ENCODE peak calls at places on chromosomes 12 and 14, in ten cellular contexts. One of them, this sample, is unnamed.

GRCh38 chr12:85740190-85740589 is 96.0 kb downstream of the RASSF9 start:
- DNase-seq in BJ: no peak
- DNase-seq in T follicular helper cell: no peak
- DNase-seq in neural progenitor cell: no peak
- DNase-seq in CD8-positive, alpha-beta memory T cell: no peak
- DNase-seq in naive thymus-derived CD8-positive, alpha-beta T cell: no peak
- DNase-seq in RWPE2: no peak
- DNase-seq in cardiac muscle cell: no peak
- DNase-seq in mucosa of gallbladder: no peak
- DNase-seq in glutamatergic neuron: no peak
- DNase-seq in this sample: no peak

GRCh38 chr12:1797011-1797901 is 23.1 kb upstream of the LRTM2 start:
- DNase-seq in BJ: no peak
- DNase-seq in T follicular helper cell: peak
- DNase-seq in neural progenitor cell: no peak
- DNase-seq in CD8-positive, alpha-beta memory T cell: peak
- DNase-seq in naive thymus-derived CD8-positive, alpha-beta T cell: peak
- DNase-seq in RWPE2: peak
- DNase-seq in cardiac muscle cell: peak
- DNase-seq in mucosa of gallbladder: peak
- DNase-seq in glutamatergic neuron: peak
- DNase-seq in this sample: peak

GRCh38 chr12:22858849-22859569 is 234.0 kb downstream of the ETNK1 start:
- DNase-seq in BJ: no peak
- DNase-seq in T follicular helper cell: no peak
- DNase-seq in neural progenitor cell: no peak
- DNase-seq in CD8-positive, alpha-beta memory T cell: no peak
- DNase-seq in naive thymus-derived CD8-positive, alpha-beta T cell: no peak
- DNase-seq in RWPE2: no peak
- DNase-seq in cardiac muscle cell: peak
- DNase-seq in mucosa of gallbladder: no peak
- DNase-seq in glutamatergic neuron: no peak
- DNase-seq in this sample: no peak

GRCh38 chr14:101122114-101122854 is 218.8 kb upstream of the RTL1 start:
- DNase-seq in BJ: no peak
- DNase-seq in T follicular helper cell: no peak
- DNase-seq in neural progenitor cell: no peak
- DNase-seq in CD8-positive, alpha-beta memory T cell: no peak
- DNase-seq in naive thymus-derived CD8-positive, alpha-beta T cell: no peak
- DNase-seq in RWPE2: no peak
- DNase-seq in cardiac muscle cell: no peak
- DNase-seq in mucosa of gallbladder: no peak
- DNase-seq in glutamatergic neuron: no peak
- DNase-seq in this sample: no peak

GRCh38 chr14:55513491-55513890 is 66.5 kb upstream of the KTN1 start:
- DNase-seq in BJ: no peak
- DNase-seq in T follicular helper cell: no peak
- DNase-seq in neural progenitor cell: no peak
- DNase-seq in CD8-positive, alpha-beta memory T cell: no peak
- DNase-seq in naive thymus-derived CD8-positive, alpha-beta T cell: no peak
- DNase-seq in RWPE2: no peak
- DNase-seq in cardiac muscle cell: no peak
- DNase-seq in mucosa of gallbladder: no peak
- DNase-seq in glutamatergic neuron: no peak
- DNase-seq in this sample: no peak

GRCh38 chr12:96472384-96472783 is 17.0 kb upstream of the CFAP54 start:
- DNase-seq in BJ: no peak
- DNase-seq in T follicular helper cell: no peak
- DNase-seq in neural progenitor cell: no peak
- DNase-seq in CD8-positive, alpha-beta memory T cell: no peak
- DNase-seq in naive thymus-derived CD8-positive, alpha-beta T cell: no peak
- DNase-seq in RWPE2: no peak
- DNase-seq in cardiac muscle cell: no peak
- DNase-seq in mucosa of gallbladder: no peak
- DNase-seq in glutamatergic neuron: no peak
- DNase-seq in this sample: no peak

GRCh38 chr12:92942905-92943304 is 13.8 kb upstream of the EEA1 start:
- DNase-seq in BJ: peak
- DNase-seq in T follicular helper cell: no peak
- DNase-seq in neural progenitor cell: no peak
- DNase-seq in CD8-positive, alpha-beta memory T cell: no peak
- DNase-seq in naive thymus-derived CD8-positive, alpha-beta T cell: no peak
- DNase-seq in RWPE2: no peak
- DNase-seq in cardiac muscle cell: peak
- DNase-seq in mucosa of gallbladder: no peak
- DNase-seq in glutamatergic neuron: no peak
- DNase-seq in this sample: no peak

GRCh38 chr14:96067985-96068930 is 29.1 kb downstream of the C14orf132 start:
- DNase-seq in BJ: no peak
- DNase-seq in T follicular helper cell: no peak
- DNase-seq in neural progenitor cell: no peak
- DNase-seq in CD8-positive, alpha-beta memory T cell: no peak
- DNase-seq in naive thymus-derived CD8-positive, alpha-beta T cell: no peak
- DNase-seq in RWPE2: peak
- DNase-seq in cardiac muscle cell: no peak
- DNase-seq in mucosa of gallbladder: no peak
- DNase-seq in glutamatergic neuron: no peak
- DNase-seq in this sample: no peak

GRCh38 chr14:49977126-49977841 is 84.4 kb downstream of the ARF6 start:
- DNase-seq in BJ: no peak
- DNase-seq in T follicular helper cell: no peak
- DNase-seq in neural progenitor cell: no peak
- DNase-seq in CD8-positive, alpha-beta memory T cell: peak
- DNase-seq in naive thymus-derived CD8-positive, alpha-beta T cell: peak
- DNase-seq in RWPE2: no peak
- DNase-seq in cardiac muscle cell: no peak
- DNase-seq in mucosa of gallbladder: no peak
- DNase-seq in glutamatergic neuron: no peak
- DNase-seq in this sample: peak

GRCh38 chr12:57086951-57087688 is 1.8 kb upstream of the NAB2 start:
- DNase-seq in BJ: no peak
- DNase-seq in T follicular helper cell: peak
- DNase-seq in neural progenitor cell: peak
- DNase-seq in CD8-positive, alpha-beta memory T cell: peak
- DNase-seq in naive thymus-derived CD8-positive, alpha-beta T cell: peak
- DNase-seq in RWPE2: peak
- DNase-seq in cardiac muscle cell: peak
- DNase-seq in mucosa of gallbladder: peak
- DNase-seq in glutamatergic neuron: peak
- DNase-seq in this sample: peak

GRCh38 chr14:31420013-31420318 is 384 bp downstream of the HEATR5A start:
- DNase-seq in BJ: no peak
- DNase-seq in T follicular helper cell: no peak
- DNase-seq in neural progenitor cell: peak
- DNase-seq in CD8-positive, alpha-beta memory T cell: no peak
- DNase-seq in naive thymus-derived CD8-positive, alpha-beta T cell: no peak
- DNase-seq in RWPE2: peak
- DNase-seq in cardiac muscle cell: no peak
- DNase-seq in mucosa of gallbladder: peak
- DNase-seq in glutamatergic neuron: peak
- DNase-seq in this sample: peak

GRCh38 chr14:23610090-23610814 is 25.9 kb upstream of the DHRS2 start:
- DNase-seq in BJ: no peak
- DNase-seq in T follicular helper cell: no peak
- DNase-seq in neural progenitor cell: no peak
- DNase-seq in CD8-positive, alpha-beta memory T cell: peak
- DNase-seq in naive thymus-derived CD8-positive, alpha-beta T cell: no peak
- DNase-seq in RWPE2: no peak
- DNase-seq in cardiac muscle cell: no peak
- DNase-seq in mucosa of gallbladder: no peak
- DNase-seq in glutamatergic neuron: no peak
- DNase-seq in this sample: no peak

GRCh38 chr14:85532981-85533820 is 3.3 kb downstream of the FLRT2 start:
- DNase-seq in BJ: no peak
- DNase-seq in T follicular helper cell: no peak
- DNase-seq in neural progenitor cell: peak
- DNase-seq in CD8-positive, alpha-beta memory T cell: no peak
- DNase-seq in naive thymus-derived CD8-positive, alpha-beta T cell: no peak
- DNase-seq in RWPE2: peak
- DNase-seq in cardiac muscle cell: peak
- DNase-seq in mucosa of gallbladder: peak
- DNase-seq in glutamatergic neuron: peak
- DNase-seq in this sample: no peak

GRCh38 chr14:22671622-22672021 is 27.5 kb upstream of the OR6J1 start:
- DNase-seq in BJ: no peak
- DNase-seq in T follicular helper cell: no peak
- DNase-seq in neural progenitor cell: no peak
- DNase-seq in CD8-positive, alpha-beta memory T cell: no peak
- DNase-seq in naive thymus-derived CD8-positive, alpha-beta T cell: no peak
- DNase-seq in RWPE2: no peak
- DNase-seq in cardiac muscle cell: no peak
- DNase-seq in mucosa of gallbladder: no peak
- DNase-seq in glutamatergic neuron: no peak
- DNase-seq in this sample: no peak